ENCODE peak calls at places on chromosomes 6 and 20, in ten cellular contexts. C is activated B cell treated with CpG ODN at 0.5 μM for 24 hours; A is neural crest cell; P is HTR-8/SVneo; D is NCI-H69; Z is stimulated activated CD4-positive, alpha-beta T cell treated with anti-CD3 and anti-CD28 coated beads, Interleukin-4, amount 100 ng/mL, for 24 hours; N is progenitor cell of endocrine pancreas; U is T follicular helper cell; S is HFF-Myc; Y is ACHN. Q is an unnamed sample.

GRCh38 chr6:14877758-14878157 is 368.1 kb upstream of the JARID2 start:
- DNase-seq in P (no peak), S (no peak), Y (no peak), Z (no peak), U (no peak), C (no peak), N (no peak), D (no peak), A (no peak), Q (no peak)

GRCh38 chr20:10171864-10172751 is 46.5 kb upstream of the SNAP25 start:
- DNase-seq in S (peak), Y (peak), A (peak), Z (peak), U (no peak), N (peak), P (peak), D (peak), C (no peak), Q (no peak)

GRCh38 chr20:62933966-62934365 is 4.0 kb upstream of the GID8 start:
- DNase-seq in P (no peak), Y (no peak), U (no peak), S (no peak), D (no peak), C (no peak), N (no peak), Z (no peak), A (no peak), Q (no peak)

GRCh38 chr6:106883808-106884262 is 90.7 kb downstream of the CD24 start:
- DNase-seq in Y (peak), S (no peak), C (no peak), D (peak), Z (no peak), U (no peak), A (no peak), N (no peak), P (no peak), Q (no peak)

GRCh38 chr6:111011360-111012142 is 29.7 kb downstream of the RPF2 start:
- DNase-seq in Z (no peak), U (no peak), D (peak), P (peak), A (no peak), Y (peak), C (no peak), S (no peak), N (no peak), Q (no peak)

GRCh38 chr20:16241911-16242310 is 331.3 kb downstream of the KIF16B start:
- DNase-seq in Z (no peak), P (no peak), U (no peak), Y (no peak), A (no peak), D (peak), C (no peak), N (no peak), S (no peak), Q (no peak)

GRCh38 chr20:43658068-43658722 is 8.7 kb upstream of the MYBL2 start:
- DNase-seq in U (no peak), D (no peak), A (no peak), Y (peak), N (no peak), P (peak), S (no peak), C (no peak), Z (peak), Q (no peak)

GRCh38 chr20:58870293-58871014 is 17.9 kb downstream of the GNAS start:
- DNase-seq in A (peak), N (peak), D (peak), S (no peak), Z (peak), Y (peak), C (peak), P (peak), U (peak), Q (peak)

GRCh38 chr6:8215631-8216030 is 113.3 kb upstream of the EEF1E1 start:
- DNase-seq in A (no peak), S (no peak), Y (no peak), N (no peak), U (no peak), P (no peak), C (no peak), D (no peak), Z (no peak), Q (no peak)

GRCh38 chr20:36091561-36092423 is 62.7 kb upstream of the EPB41L1 start:
- DNase-seq in C (no peak), U (no peak), S (no peak), A (no peak), D (no peak), Y (no peak), P (no peak), N (no peak), Z (no peak), Q (no peak)

GRCh38 chr20:38260378-38261053 is at the start of gene KIAA1755:
- DNase-seq in Y (no peak), N (no peak), D (peak), U (no peak), P (no peak), A (peak), S (no peak), Z (no peak), C (no peak), Q (no peak)

GRCh38 chr20:35617397-35618031 is 1.9 kb downstream of the SPAG4 start:
- DNase-seq in Z (peak), U (peak), Y (peak), N (no peak), A (peak), S (no peak), C (peak), D (peak), P (peak), Q (no peak)

GRCh38 chr6:151004415-151005024 is 139.0 kb downstream of the MTHFD1L start:
- DNase-seq in Z (no peak), S (peak), C (no peak), Y (no peak), P (peak), A (no peak), D (peak), N (no peak), U (no peak), Q (no peak)

GRCh38 chr6:43970913-43971775 is 156.1 kb downstream of the MRPL14 start:
- DNase-seq in U (no peak), P (no peak), D (peak), Y (no peak), C (no peak), N (no peak), S (no peak), A (no peak), Z (no peak), Q (no peak)

GRCh38 chr6:29941476-29941875 is 856 bp upstream of the HLA-A start:
- DNase-seq in C (no peak), D (no peak), A (no peak), Z (no peak), U (no peak), N (no peak), P (no peak), Y (no peak), S (no peak), Q (peak)

GRCh38 chr6:108157972-108158441 is 7.8 kb upstream of the NR2E1 start:
- DNase-seq in Z (no peak), Y (no peak), U (no peak), A (no peak), D (peak), P (no peak), S (no peak), N (no peak), C (peak), Q (no peak)

GRCh38 chr6:18501313-18502013 is 114.3 kb downstream of the RNF144B start:
- DNase-seq in Z (no peak), U (no peak), P (peak), N (no peak), S (no peak), D (no peak), C (no peak), Y (no peak), A (no peak), Q (no peak)

GRCh38 chr20:36097751-36098151 is 56.8 kb upstream of the EPB41L1 start:
- DNase-seq in Z (no peak), U (no peak), C (no peak), N (no peak), A (no peak), D (peak), S (no peak), Y (no peak), P (no peak), Q (no peak)

GRCh38 chr6:166201878-166202277 is 34.2 kb upstream of the TBXT start:
- DNase-seq in P (no peak), A (no peak), C (no peak), Z (no peak), Y (no peak), S (no peak), U (no peak), N (no peak), D (no peak), Q (no peak)

GRCh38 chr6:8705435-8706020 is 270.2 kb upstream of the SLC35B3 start:
- DNase-seq in A (no peak), Y (no peak), P (no peak), D (peak), U (no peak), C (no peak), N (no peak), Z (no peak), S (no peak), Q (no peak)

GRCh38 chr20:38473353-38473795 is 731 bp downstream of the RALGAPB start:
- DNase-seq in C (no peak), N (no peak), U (no peak), S (peak), P (no peak), D (peak), Z (no peak), A (no peak), Y (peak), Q (no peak)

GRCh38 chr20:57323034-57323433 is 6.6 kb upstream of the SPO11 start:
- DNase-seq in D (peak), P (no peak), N (no peak), Y (no peak), S (no peak), A (no peak), U (no peak), Z (no peak), C (no peak), Q (no peak)

GRCh38 chr6:134541001-134541400 is 223.1 kb upstream of the SGK1 start:
- DNase-seq in A (no peak), C (no peak), Z (no peak), D (no peak), S (no peak), Y (no peak), U (no peak), N (no peak), P (no peak), Q (no peak)

GRCh38 chr20:61668064-61668463 is 397.6 kb downstream of the TAF4 start:
- DNase-seq in A (no peak), U (no peak), N (no peak), D (peak), S (no peak), Z (no peak), C (no peak), Y (no peak), P (no peak), Q (no peak)

GRCh38 chr6:57190140-57190539 is 18.0 kb downstream of the BAG2 start:
- DNase-seq in S (no peak), Y (peak), P (no peak), C (no peak), D (peak), Z (no peak), U (no peak), A (no peak), N (no peak), Q (no peak)

GRCh38 chr20:47753571-47754120 is 31.6 kb downstream of the SULF2 start:
- DNase-seq in S (no peak), U (no peak), D (no peak), Y (no peak), A (no peak), C (no peak), N (no peak), P (no peak), Z (no peak), Q (no peak)

GRCh38 chr6:132259070-132259469 is 142.2 kb downstream of the MOXD1 start:
- DNase-seq in Z (no peak), C (no peak), D (peak), A (no peak), U (no peak), N (no peak), Y (peak), S (peak), P (peak), Q (no peak)

Q was measured in T-cell.